ENCODE peak calls at places on chromosomes 16 and 17, in six cellular contexts. W, E, Y, J, I and A are unnamed samples. For H4K20me1, the result is how much of the 10 kb centered on the place peaks cover.

GRCh38 chr17:72387487-72387886 is 266.7 kb downstream of the SOX9 start:
- DNase-seq in E (no peak), I (peak), Y (no peak), J (no peak), W (peak), A (no peak)

GRCh38 chr16:87628940-87629339 is 26.6 kb downstream of the JPH3 start:
- DNase-seq in J (no peak), Y (no peak), W (no peak), I (no peak), E (no peak), A (no peak)

GRCh38 chr17:73787036-73787720 is 142.9 kb upstream of the SDK2 start:
- DNase-seq in E (no peak), W (no peak), Y (no peak), I (no peak), J (no peak), A (no peak)

GRCh38 chr17:82889496-82890338 is 49.9 kb upstream of the ZNF750 start:
- DNase-seq in I (peak), E (no peak), W (peak), J (no peak), Y (no peak), A (no peak)

GRCh38 chr17:79925242-79925957 is 86.2 kb upstream of the CBX4 start:
- DNase-seq in Y (no peak), W (no peak), I (no peak), J (no peak), E (no peak), A (no peak)

GRCh38 chr16:48408688-48409087 is 23.5 kb upstream of the SIAH1 start:
- DNase-seq in Y (no peak), J (no peak), I (no peak), E (no peak), W (no peak), A (no peak)

GRCh38 chr17:67663445-67663844 is 54.3 kb upstream of the NOL11 start:
- DNase-seq in I (no peak), J (no peak), Y (no peak), W (no peak), E (no peak), A (no peak)

GRCh38 chr16:255183-255582 is 20.6 kb downstream of the RGS11 start:
- DNase-seq in J (no peak), I (no peak), E (no peak), W (no peak), Y (no peak), A (no peak)

GRCh38 chr17:82399601-82400101 is 18.5 kb upstream of the HEXD start:
- DNase-seq in E (no peak), I (no peak), W (no peak), J (no peak), Y (no peak), A (peak)

GRCh38 chr16:85912271-85912974 is 13.5 kb downstream of the IRF8 start:
- DNase-seq in W (no peak), Y (no peak), E (no peak), J (no peak), I (no peak), A (no peak)

GRCh38 chr16:74862743-74863244 is 88.2 kb upstream of the FA2H start:
- DNase-seq in W (peak), Y (peak), I (peak), J (no peak), E (peak), A (peak)

GRCh38 chr17:82400830-82401229 is 17.3 kb upstream of the HEXD start:
- DNase-seq in E (no peak), I (no peak), W (no peak), Y (no peak), J (no peak), A (no peak)

GRCh38 chr17:48647103-48647963 is 21.2 kb upstream of the HOXB9 start:
- DNase-seq in E (no peak), Y (peak), I (no peak), W (no peak), J (no peak), A (peak)

GRCh38 chr16:49638696-49639629 is 216.9 kb downstream of the ZNF423 start:
- DNase-seq in E (no peak), J (no peak), Y (no peak), W (no peak), I (no peak), A (peak)

GRCh38 chr17:3961564-3962047 is 2.6 kb downstream of the ATP2A3 start:
- DNase-seq in Y (no peak), I (no peak), E (peak), J (no peak), W (no peak), A (no peak)

GRCh38 chr16:19418200-19418599 is 517 bp downstream of the TMC5 start:
- DNase-seq in Y (no peak), W (no peak), I (no peak), J (no peak), E (no peak), A (no peak)

GRCh38 chr16:64397945-64398508 is 723.8 kb downstream of the CDH11 start:
- DNase-seq in E (no peak), W (no peak), J (no peak), Y (no peak), I (no peak), A (no peak)

GRCh38 chr17:14156689-14157088 is 80.0 kb downstream of the CDRT15 start:
- DNase-seq in I (peak), Y (no peak), W (no peak), E (no peak), J (no peak), A (no peak)

GRCh38 chr17:74201250-74201649 is 2.2 kb upstream of the RPL38 start:
- DNase-seq in Y (no peak), E (no peak), W (no peak), J (no peak), I (no peak), A (no peak)

GRCh38 chr17:20967776-20968175 is 75.0 kb downstream of the USP22 start:
- DNase-seq in J (no peak), W (no peak), E (no peak), Y (no peak), I (no peak), A (no peak)

GRCh38 chr16:78443780-78444422 is 344.4 kb downstream of the WWOX start:
- DNase-seq in I (no peak), W (no peak), Y (no peak), J (no peak), E (no peak), A (no peak)

GRCh38 chr17:29733151-29733550 is 110.4 kb upstream of the CORO6 start:
- DNase-seq in J (no peak), W (no peak), E (no peak), Y (no peak), I (no peak), A (no peak)

DNA sequence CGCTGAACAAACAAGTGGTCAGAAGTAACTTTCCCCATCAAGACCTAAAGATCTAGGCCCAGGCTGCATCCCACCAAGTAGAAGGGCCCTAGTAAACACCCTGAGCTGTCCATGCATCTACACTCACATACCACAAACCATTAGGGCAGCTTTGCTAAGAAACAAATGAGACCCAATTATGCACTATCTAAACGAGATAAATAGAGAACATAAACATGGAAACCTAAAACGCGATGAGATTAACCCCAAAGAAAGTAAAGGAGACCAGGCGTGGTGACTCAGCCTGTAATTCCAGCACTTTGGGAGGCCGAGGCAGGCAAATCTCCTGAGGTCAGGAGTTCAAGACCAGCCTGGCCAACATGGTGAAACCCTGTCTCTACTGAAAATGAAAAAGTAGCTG is 5.8 kb downstream of the TXNDC11 start:
- DNase-seq in I (no peak), E (no peak), J (no peak), W (no peak), Y (no peak), A (no peak)
- H4K20me1 ChIP-seq in I (under half), E (under half), J (under half), W (under half), Y (under half), A (under half)

GRCh38 chr17:32517982-32518381 is 31.2 kb downstream of the CDK5R1 start:
- DNase-seq in W (no peak), I (no peak), E (no peak), Y (no peak), J (no peak), A (no peak)

GRCh38 chr17:32518856-32519768 is 32.3 kb downstream of the CDK5R1 start:
- DNase-seq in W (no peak), Y (no peak), E (no peak), I (no peak), J (peak), A (peak)

GRCh38 chr17:32516940-32517711 is 30.3 kb downstream of the CDK5R1 start:
- DNase-seq in I (no peak), W (no peak), Y (no peak), J (no peak), E (no peak), A (no peak)

GRCh38 chr17:32520737-32521399 is 34.1 kb downstream of the CDK5R1 start:
- DNase-seq in J (no peak), W (no peak), Y (no peak), E (no peak), I (no peak), A (no peak)

GRCh38 chr17:32519769-32520701 is 33.2 kb downstream of the CDK5R1 start:
- DNase-seq in W (no peak), Y (no peak), I (peak), J (no peak), E (peak), A (peak)
- TF ChIP-seq JUND in W (no peak), Y (no peak), I (no peak), J (no peak), E (no peak), A (no peak)

GRCh38 chr16:53782148-53782547 is 78.2 kb downstream of the FTO start:
- DNase-seq in I (no peak), W (no peak), J (no peak), Y (no peak), E (no peak), A (no peak)

GRCh38 chr16:53775821-53776431 is 72.0 kb downstream of the FTO start:
- DNase-seq in Y (no peak), I (peak), J (no peak), E (no peak), W (no peak), A (no peak)

GRCh38 chr16:53780051-53780450 is 76.1 kb downstream of the FTO start:
- DNase-seq in Y (no peak), J (no peak), I (no peak), W (no peak), E (no peak), A (no peak)

GRCh38 chr16:53781023-53781605 is 77.2 kb downstream of the FTO start:
- DNase-seq in W (no peak), J (no peak), Y (no peak), E (no peak), I (peak), A (no peak)

GRCh38 chr16:53779186-53779585 is 75.2 kb downstream of the FTO start:
- DNase-seq in I (no peak), J (no peak), W (no peak), E (no peak), Y (no peak), A (no peak)
- TF ChIP-seq YY1 in I (no peak), J (no peak), W (no peak), E (no peak), Y (no peak), A (no peak)

GRCh38 chr16:84086357-84086756 is 30.4 kb downstream of the MBTPS1 start:
- DNase-seq in I (no peak), Y (peak), E (no peak), W (no peak), J (no peak), A (peak)

GRCh38 chr16:84085774-84086173 is 31.0 kb downstream of the MBTPS1 start:
- DNase-seq in I (no peak), E (no peak), J (no peak), Y (no peak), W (no peak), A (no peak)

GRCh38 chr16:84087461-84088151 is 29.1 kb downstream of the MBTPS1 start:
- DNase-seq in I (no peak), W (no peak), J (no peak), Y (no peak), E (no peak), A (no peak)

GRCh38 chr16:84085271-84085667 is 31.5 kb downstream of the MBTPS1 start:
- DNase-seq in Y (no peak), E (no peak), I (no peak), J (no peak), W (no peak), A (no peak)

GRCh38 chr16:84086996-84087395 is 29.7 kb downstream of the MBTPS1 start:
- DNase-seq in E (no peak), J (no peak), I (no peak), Y (no peak), W (no peak), A (no peak)
- H4K20me1 ChIP-seq in E (under half), J (under half), I (under half), Y (under half), W (under half), A (under half)

GRCh38 chr16:2292221-2292620 is 24.3 kb upstream of the RNPS1 start:
- DNase-seq in W (no peak), E (no peak), J (no peak), I (no peak), Y (no peak), A (no peak)
- TF ChIP-seq JUND in W (no peak), E (no peak), J (no peak), I (no peak), Y (no peak), A (no peak)